ENCODE peak calls at places on chromosomes 13 and 19, in eight cellular contexts. V is adrenal gland, N is AG04449, O is Peyer's patch, Z is hepatocyte, M is progenitor cell of endocrine pancreas, E is heart right ventricle, T is sigmoid colon. C is an unnamed sample.
A peak's percentile ranks its signal among the peaks of the same experiment; 100 is the strongest.

GRCh38 chr19:8336072-8336569 is 6.9 kb downstream of the KANK3 start:
- DNase-seq in E (no peak), T (no peak), O (no peak), N (no peak), M (no peak), V (no peak), Z (no peak), C (no peak)

GRCh38 chr19:13507053-13507611 is 853 bp upstream of the CACNA1A start:
- DNase-seq in N (no peak), O (no peak), M (no peak), V (no peak), T (no peak), E (no peak), Z (no peak), C (no peak)

GRCh38 chr19:13195678-13196077 is 45.5 kb downstream of the IER2 start:
- DNase-seq in V (no peak), T (no peak), E (no peak), Z (peak; percentile 87), N (no peak), O (peak; percentile 92), M (no peak), C (peak; percentile 44)

GRCh38 chr19:4414800-4415251 is 12.4 kb downstream of the CHAF1A start:
- DNase-seq in V (peak; percentile 53), E (no peak), M (no peak), T (no peak), N (no peak), O (no peak), Z (no peak), C (no peak)

GRCh38 chr19:41714598-41714997 is 6.2 kb downstream of the CEACAM5 start:
- DNase-seq in N (no peak), M (no peak), Z (no peak), O (peak; percentile 30), T (no peak), V (no peak), E (no peak), C (no peak)

GRCh38 chr13:24664726-24665409 is 15.3 kb upstream of the ATP12A start:
- DNase-seq in O (no peak), T (no peak), E (no peak), M (no peak), V (no peak), Z (no peak), N (no peak), C (no peak)

GRCh38 chr13:23654111-23655110 is 84.2 kb downstream of the TNFRSF19 start:
- DNase-seq in E (peak; percentile 34), T (no peak), M (no peak), V (no peak), Z (no peak), N (no peak), O (no peak), C (no peak)

GRCh38 chr13:58087566-58087965 is 456.0 kb downstream of the PCDH17 start:
- DNase-seq in O (no peak), Z (peak; percentile 35), T (no peak), M (no peak), V (no peak), E (no peak), N (no peak), C (no peak)

GRCh38 chr13:25232937-25233515 is 54.3 kb downstream of the MTMR6 start:
- DNase-seq in V (no peak), Z (peak; percentile 56), T (no peak), N (no peak), O (no peak), M (no peak), E (no peak), C (peak; percentile 59)

GRCh38 chr19:8329993-8330392 is 8.7 kb downstream of the RPS28 start:
- DNase-seq in O (no peak), N (no peak), E (no peak), V (no peak), M (no peak), T (no peak), Z (no peak), C (no peak)

GRCh38 chr19:12284226-12284625 is 10.5 kb downstream of the ZNF44 start:
- DNase-seq in O (no peak), M (no peak), N (no peak), Z (no peak), E (no peak), T (no peak), V (no peak), C (no peak)

GRCh38 chr19:362683-363082 is 18.1 kb upstream of the MIER2 start:
- DNase-seq in O (no peak), M (no peak), T (peak; percentile 18), Z (no peak), V (no peak), N (no peak), E (no peak), C (no peak)

GRCh38 chr13:108005231-108005630 is 210.1 kb downstream of the LIG4 start:
- DNase-seq in Z (no peak), N (no peak), T (no peak), M (no peak), V (no peak), E (no peak), O (no peak), C (no peak)

GRCh38 chr19:47379398-47379938 is 30.4 kb downstream of the DHX34 start:
- DNase-seq in V (no peak), T (no peak), E (no peak), N (no peak), O (no peak), Z (no peak), M (no peak), C (peak; percentile 24)

GRCh38 chr19:29665215-29665825 is at the start of gene PLEKHF1:
- DNase-seq in E (peak; percentile 94), M (peak; percentile 92), T (peak; percentile 95), O (peak; percentile 96), Z (peak; percentile 92), V (peak; percentile 85), N (no peak), C (peak; percentile 81)
- TF ChIP-seq CTCF in E (no peak), M (no peak), T (no peak), O (no peak), Z (no peak), V (no peak), N (no peak), C (no peak)

DNA sequence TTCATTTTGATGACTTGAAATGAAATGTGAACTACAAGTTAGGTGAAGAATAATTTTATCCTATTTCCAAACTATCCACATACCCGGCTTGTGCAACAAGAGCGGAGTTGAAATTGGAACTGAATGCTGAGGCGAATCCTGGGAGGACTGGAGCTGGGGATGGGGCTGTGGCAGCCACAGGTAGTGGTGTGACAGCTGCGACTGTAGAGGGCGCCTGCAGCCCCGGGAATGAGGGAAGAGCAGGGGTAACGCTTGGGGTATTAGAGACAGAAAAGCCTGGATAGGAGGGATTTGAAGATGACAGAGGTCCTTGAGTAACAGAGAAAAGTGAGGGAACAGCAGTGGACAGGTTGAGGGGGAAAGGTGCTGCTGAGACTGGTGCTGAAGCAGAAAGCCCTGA is 22.0 kb upstream of the STOML3 start:
- DNase-seq in N (no peak), E (no peak), M (no peak), V (no peak), Z (no peak), O (no peak), T (no peak), C (peak; percentile 7)
- TF ChIP-seq CTCF in N (no peak), E (no peak), M (peak; percentile 41), V (no peak), Z (no peak), O (no peak), T (no peak), C (peak; percentile 21)

GRCh38 chr19:44687898-44688297 is 11.1 kb upstream of the CEACAM16 start:
- DNase-seq in E (no peak), O (no peak), T (no peak), M (no peak), N (no peak), V (no peak), Z (no peak), C (no peak)

GRCh38 chr19:44692379-44692721 is 6.6 kb upstream of the CEACAM16 start:
- DNase-seq in N (no peak), E (no peak), T (no peak), O (no peak), M (no peak), Z (no peak), V (no peak), C (no peak)

GRCh38 chr19:44690131-44690440 is 8.9 kb upstream of the CEACAM16 start:
- DNase-seq in O (no peak), V (no peak), T (no peak), M (no peak), N (no peak), E (no peak), Z (no peak), C (no peak)

GRCh38 chr19:44686896-44687295 is 12.1 kb upstream of the CEACAM16 start:
- DNase-seq in Z (no peak), T (no peak), O (no peak), V (no peak), E (no peak), N (no peak), M (no peak), C (no peak)

GRCh38 chr19:44689290-44690130 is 9.4 kb upstream of the CEACAM16 start:
- DNase-seq in O (peak; percentile 88), N (no peak), Z (peak; percentile 87), V (peak; percentile 83), M (peak; percentile 88), T (peak; percentile 77), E (peak; percentile 83), C (peak; percentile 73)
- TF ChIP-seq CTCF in O (peak; percentile 92), N (peak; percentile 96), Z (peak; percentile 95), V (peak; percentile 95), M (peak; percentile 97), T (peak; percentile 83), E (peak; percentile 94), C (peak; percentile 76)

DNA sequence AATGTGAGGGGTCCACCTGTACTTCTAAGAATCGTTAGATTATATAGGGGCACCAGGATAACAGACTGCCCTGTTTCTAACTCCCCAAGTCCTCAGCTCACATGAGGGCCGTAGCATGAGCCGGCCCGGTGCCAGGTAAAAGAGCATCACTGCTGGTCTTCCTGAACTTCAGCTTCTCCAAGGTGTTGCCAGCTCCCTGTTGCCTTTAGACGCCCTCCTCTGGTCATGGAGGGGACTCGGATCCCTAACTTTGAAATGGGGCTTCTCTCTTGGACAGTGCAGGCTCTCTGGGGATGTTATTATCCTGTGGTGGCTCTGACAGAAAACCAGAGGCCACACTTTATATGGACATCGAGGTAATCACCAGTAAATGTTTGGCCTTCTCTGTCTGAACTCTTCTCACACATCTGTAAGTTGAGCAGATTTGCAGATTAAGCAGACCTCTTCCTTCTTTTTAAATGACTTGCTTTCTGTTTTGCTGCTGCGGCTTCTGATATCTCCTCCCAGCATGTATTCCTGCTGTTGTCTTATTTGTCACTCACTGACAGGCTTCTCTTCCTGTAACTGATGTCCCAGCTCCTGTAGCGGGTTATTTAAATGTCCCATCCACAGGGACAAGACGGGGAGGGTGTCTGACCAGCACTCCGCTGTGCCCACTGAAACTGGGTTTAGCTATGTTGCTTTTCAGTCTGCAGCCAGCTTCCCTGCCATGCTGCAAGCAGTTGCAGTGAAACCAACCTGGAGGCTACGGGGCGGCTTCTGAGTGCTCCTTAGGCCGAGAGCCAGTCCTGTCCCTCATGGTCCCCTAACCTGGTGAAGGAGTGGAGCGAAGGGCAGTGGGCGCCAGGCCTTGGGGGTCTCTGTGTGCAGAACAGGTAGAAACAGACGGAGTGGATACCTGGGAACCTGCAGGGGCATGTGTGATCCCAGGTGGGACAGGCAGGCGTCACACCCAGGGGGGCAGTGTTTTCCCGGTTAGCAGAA is 39.2 kb downstream of the TSSK6 start:
- DNase-seq in T (no peak), M (no peak), V (no peak), E (no peak), N (no peak), Z (no peak), O (no peak), C (no peak)
- TF ChIP-seq CTCF in T (peak; percentile 10), M (peak; percentile 47), V (peak; percentile 39), E (peak; percentile 47), N (peak; percentile 35), Z (peak; percentile 37), O (peak; percentile 19), C (no peak)

C was measured in NB4.